ENCODE peak calls at places on chromosomes 11 and 22, in seven cellular contexts. N is DMS53; Z is neuronal stem cell; K is Caki2; B is ELF-1; J is cardiac muscle cell; A is stimulated activated CD8-positive, alpha-beta memory T cell treated with anti-CD3 and anti-CD28 coated beads, Interleukin-15, amount 100 ng/mL, for 48 hours. M is an unnamed sample.

GRCh38 chr11:27437824-27438594 is 34.6 kb downstream of the LGR4 start:
- DNase-seq in N (no peak), Z (no peak), K (peak), B (no peak), J (no peak), A (no peak), M (no peak)

GRCh38 chr11:28535677-28536076 is 427.5 kb downstream of the METTL15 start:
- DNase-seq in N (peak), Z (no peak), K (no peak), B (no peak), J (no peak), A (no peak), M (no peak)

GRCh38 chr11:65887723-65888162 is 528 bp downstream of the FIBP start:
- DNase-seq in N (peak), Z (no peak), K (no peak), B (no peak), J (no peak), A (no peak), M (no peak)

GRCh38 chr11:29261831-29262230 is 755.0 kb downstream of the KCNA4 start:
- DNase-seq in N (no peak), Z (no peak), K (no peak), B (no peak), J (no peak), A (no peak), M (no peak)

GRCh38 chr11:46305295-46305694 is 27.8 kb downstream of the CREB3L1 start:
- DNase-seq in N (peak), Z (no peak), K (no peak), B (no peak), J (peak), A (no peak), M (no peak)

GRCh38 chr22:47310601-47311000 is 548.2 kb downstream of the TBC1D22A start:
- DNase-seq in N (no peak), Z (no peak), K (peak), B (no peak), J (no peak), A (no peak), M (no peak)

GRCh38 chr22:27990879-27991278 is 71.8 kb upstream of the PITPNB start:
- DNase-seq in N (peak), Z (peak), K (peak), B (peak), J (peak), A (no peak), M (no peak)

GRCh38 chr11:117835576-117835975 is 11.0 kb upstream of the FXYD2 start:
- DNase-seq in N (no peak), Z (no peak), K (no peak), B (no peak), J (no peak), A (no peak), M (no peak)

GRCh38 chr11:128790200-128790599 is 76.9 kb downstream of the KCNJ1 start:
- DNase-seq in N (no peak), Z (no peak), K (no peak), B (no peak), J (peak), A (no peak), M (no peak)